ENCODE peak calls at places on chromosomes 11 and 22, in nine cellular contexts. V, B, Z, M, A, O, K, L and T are unnamed samples.

GRCh38 chr22:40101417-40102101 is 76.2 kb upstream of the TNRC6B start:
- DNase-seq in B (no peak), Z (no peak), K (no peak), A (no peak), M (no peak), L (no peak), O (no peak), V (no peak), T (no peak)

GRCh38 chr11:2534131-2534956 is 89.5 kb downstream of the KCNQ1 start:
- DNase-seq in O (no peak), M (no peak), Z (no peak), A (no peak), K (no peak), B (no peak), L (no peak), V (no peak), T (no peak)

GRCh38 chr22:42967933-42968332 is 47.0 kb downstream of the PACSIN2 start:
- DNase-seq in A (no peak), O (no peak), L (no peak), K (no peak), V (no peak), B (no peak), Z (no peak), M (peak; percentile 73), T (no peak)

GRCh38 chr11:125451400-125452124 is 44.5 kb downstream of the FEZ1 start:
- DNase-seq in K (peak; percentile 28), A (peak; percentile 83), Z (peak; percentile 30), V (no peak), B (peak; percentile 88), O (no peak), L (peak; percentile 86), M (no peak), T (no peak)

GRCh38 chr11:43992834-43993637 is 50.6 kb downstream of the C11orf96 start:
- DNase-seq in Z (no peak), O (no peak), L (no peak), K (no peak), M (peak; percentile 58), V (no peak), B (no peak), A (peak; percentile 25), T (no peak)

GRCh38 chr11:34292546-34292945 is 65.3 kb downstream of the ABTB2 start:
- DNase-seq in A (no peak), Z (no peak), K (no peak), L (no peak), M (no peak), O (no peak), B (no peak), V (no peak), T (no peak)

GRCh38 chr11:93407777-93408401 is 77.3 kb downstream of the DEUP1 start:
- DNase-seq in L (no peak), M (peak; percentile 17), Z (no peak), A (peak; percentile 22), O (no peak), K (no peak), B (no peak), V (no peak), T (no peak)

GRCh38 chr11:73454987-73455386 is 78.8 kb downstream of the RELT start:
- DNase-seq in Z (no peak), A (no peak), L (no peak), O (no peak), K (no peak), V (no peak), B (peak; percentile 14), M (no peak), T (no peak)

GRCh38 chr11:111327908-111328624 is 29.7 kb downstream of the POU2AF3 start:
- DNase-seq in A (peak; percentile 78), V (no peak), Z (no peak), M (no peak), L (no peak), K (no peak), O (no peak), B (no peak), T (no peak)

GRCh38 chr11:105124756-105125155 is 14.8 kb downstream of the CARD18 start:
- DNase-seq in O (no peak), A (no peak), V (no peak), K (no peak), M (no peak), B (no peak), Z (no peak), L (no peak), T (no peak)

GRCh38 chr11:128929991-128930390 is 12.7 kb downstream of the TP53AIP1 start:
- DNase-seq in A (peak; percentile 15), Z (no peak), M (no peak), L (no peak), V (no peak), B (no peak), K (peak; percentile 56), O (no peak), T (no peak)

GRCh38 chr11:116955949-116956348 is 118.5 kb upstream of the APOA1 start:
- DNase-seq in K (no peak), Z (no peak), M (no peak), L (no peak), B (no peak), A (no peak), V (no peak), O (no peak), T (no peak)

GRCh38 chr11:119339581-119340334 is 925 bp downstream of the C1QTNF5 start:
- DNase-seq in V (no peak), M (peak; percentile 60), B (peak; percentile 85), Z (peak; percentile 45), O (peak; percentile 36), A (peak; percentile 76), L (peak; percentile 93), K (no peak), T (no peak)

GRCh38 chr22:46918197-46918596 is 155.7 kb downstream of the TBC1D22A start:
- DNase-seq in B (no peak), A (no peak), K (no peak), V (no peak), L (peak; percentile 56), O (no peak), Z (no peak), M (no peak), T (no peak)

GRCh38 chr22:30649430-30650007 is 13.9 kb downstream of the SLC35E4 start:
- DNase-seq in V (peak; percentile 66), K (peak; percentile 72), M (peak; percentile 34), B (no peak), Z (no peak), L (no peak), A (peak; percentile 17), O (peak; percentile 90), T (no peak)

GRCh38 chr11:81005595-81005994 is 1564.8 kb upstream of the TENM4 start:
- DNase-seq in B (no peak), K (peak; percentile 95), L (no peak), Z (no peak), O (no peak), A (peak; percentile 14), V (no peak), M (peak; percentile 68), T (peak; percentile 12)

GRCh38 chr11:129251067-129251466 is 58.9 kb upstream of the ARHGAP32 start:
- DNase-seq in O (no peak), V (no peak), Z (no peak), M (no peak), A (no peak), K (no peak), B (no peak), L (no peak), T (no peak)

GRCh38 chr11:33859306-33859705 is 32.6 kb downstream of the LMO2 start:
- DNase-seq in K (no peak), V (no peak), L (no peak), M (no peak), B (no peak), O (no peak), Z (no peak), A (no peak), T (no peak)